ENCODE peak calls at places on chromosomes 13 and 19, in seven cellular contexts. I is GM23248, D is Panc1, W is A673, G is heart right ventricle, Y is suprapubic skin, R is endodermal cell. B is an unnamed sample.

GRCh38 chr13:51714663-51715168 is 89.2 kb downstream of the DHRS12 start:
- DNase-seq in I (peak; percentile 75), D (peak; percentile 60), W (no peak), G (no peak), Y (no peak), R (no peak), B (peak; percentile 93)

GRCh38 chr19:49297403-49297802 is 27.6 kb downstream of the SLC6A16 start:
- DNase-seq in I (no peak), D (no peak), W (no peak), G (no peak), Y (no peak), R (no peak), B (no peak)

GRCh38 chr19:29324717-29325116 is 111.8 kb upstream of the UQCRFS1 start:
- DNase-seq in I (no peak), D (no peak), W (no peak), G (no peak), Y (no peak), R (no peak), B (no peak)

GRCh38 chr13:98775844-98776598 is 23.5 kb upstream of the SLC15A1 start:
- DNase-seq in I (peak; percentile 80), D (peak; percentile 24), W (no peak), G (no peak), Y (no peak), R (no peak), B (peak; percentile 59)

GRCh38 chr13:108777421-108778420 is 148.3 kb downstream of the MYO16 start:
- DNase-seq in I (no peak), D (no peak), W (peak; percentile 81), G (no peak), Y (no peak), R (peak; percentile 88), B (peak; percentile 6)

GRCh38 chr19:37654525-37654832 is 786 bp downstream of the ZFP30 start:
- DNase-seq in I (peak; percentile 56), D (peak; percentile 15), W (peak; percentile 61), G (no peak), Y (no peak), R (no peak), B (no peak)

GRCh38 chr19:1521636-1522035 is 2.2 kb upstream of the PLK5 start:
- DNase-seq in I (no peak), D (no peak), W (peak; percentile 49), G (no peak), Y (no peak), R (no peak), B (no peak)

GRCh38 chr19:33486936-33487793 is 34.4 kb downstream of the PEPD start:
- DNase-seq in I (no peak), D (no peak), W (no peak), G (no peak), Y (peak; percentile 50), R (no peak), B (no peak)

GRCh38 chr13:32737111-32737571 is 150.9 kb downstream of the PDS5B start:
- DNase-seq in I (peak; percentile 55), D (no peak), W (peak; percentile 23), G (no peak), Y (no peak), R (no peak), B (no peak)

GRCh38 chr19:43777163-43777700 is 3.5 kb downstream of the KCNN4 start:
- DNase-seq in I (peak; percentile 37), D (no peak), W (peak; percentile 58), G (no peak), Y (no peak), R (no peak), B (no peak)

GRCh38 chr19:28289294-28290063 is 923.5 kb downstream of the UQCRFS1 start:
- DNase-seq in I (peak; percentile 89), D (no peak), W (peak; percentile 76), G (no peak), Y (no peak), R (peak; percentile 66), B (no peak)

GRCh38 chr13:45615501-45616101 is at the start of gene ERICH6B:
- DNase-seq in I (no peak), D (no peak), W (no peak), G (peak; percentile 20), Y (no peak), R (peak; percentile 87), B (no peak)

GRCh38 chr13:75050419-75051066 is 431.4 kb downstream of the TBC1D4 start:
- DNase-seq in I (peak; percentile 25), D (no peak), W (peak; percentile 21), G (no peak), Y (no peak), R (no peak), B (peak; percentile 43)

DNA sequence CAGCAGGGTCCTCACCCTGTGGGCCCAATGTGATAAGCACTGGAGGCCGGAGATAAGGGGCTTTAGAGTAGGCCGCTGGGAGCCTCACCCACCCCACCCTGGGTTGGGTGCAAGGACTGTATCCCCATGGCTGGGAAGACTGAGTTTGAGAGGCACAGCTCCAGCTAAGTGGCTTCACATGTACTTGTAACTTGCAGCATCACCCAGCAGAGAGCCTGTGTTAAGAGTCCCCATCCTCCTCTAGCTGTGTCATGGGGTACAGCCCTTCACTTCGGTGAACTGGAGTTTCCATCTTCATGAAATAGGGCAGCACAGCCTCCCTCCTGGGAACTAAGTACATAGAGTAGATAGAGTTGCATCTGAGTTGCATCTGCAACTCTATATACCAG is 1.3 kb downstream of the PRDX2 start:
- DNase-seq in I (peak; percentile 30), D (no peak), W (no peak), G (no peak), Y (no peak), R (no peak), B (no peak)
- H3K4me3 ChIP-seq in I (peak overlapping the region; percentile 83), D (no peak overlapping the region), W (peak overlapping the region; percentile 64), G (peak overlapping the region; percentile 95), Y (peak overlapping the region; percentile 80), R (peak overlapping the region; percentile 91), B (no peak overlapping the region)

GRCh38 chr19:31232220-31232619 is 117.0 kb downstream of the TSHZ3 start:
- DNase-seq in I (peak; percentile 40), D (no peak), W (no peak), G (no peak), Y (no peak), R (no peak), B (no peak)
- H3K4me1 ChIP-seq in I (peaks cover 26% of the 10 kb centered on the region), D (no peaks in the 10 kb centered on the region), W (no peaks in the 10 kb centered on the region), G (no peaks in the 10 kb centered on the region), Y (no peaks in the 10 kb centered on the region), R (no peaks in the 10 kb centered on the region), B (no peaks in the 10 kb centered on the region)

GRCh38 chr19:4597278-4597974 is 37.9 kb upstream of the SEMA6B start:
- DNase-seq in I (no peak), D (no peak), W (no peak), G (no peak), Y (no peak), R (no peak), B (no peak)
- H3K4me3 ChIP-seq in I (no peak overlapping the region), D (peak overlapping the region; percentile 30), W (peak overlapping the region; percentile 45), G (no peak overlapping the region), Y (no peak overlapping the region), R (no peak overlapping the region), B (no peak overlapping the region)

GRCh38 chr13:30376426-30377311 is 45.6 kb upstream of the UBE2L5 start:
- DNase-seq in I (no peak), D (no peak), W (no peak), G (no peak), Y (no peak), R (no peak), B (no peak)
- H3K4me1 ChIP-seq in I (peaks cover 7% of the 10 kb centered on the region), D (no peaks in the 10 kb centered on the region), W (peaks cover 8% of the 10 kb centered on the region), G (no peaks in the 10 kb centered on the region), Y (peaks cover 14% of the 10 kb centered on the region), R (no peaks in the 10 kb centered on the region), B (no peaks in the 10 kb centered on the region)

DNA sequence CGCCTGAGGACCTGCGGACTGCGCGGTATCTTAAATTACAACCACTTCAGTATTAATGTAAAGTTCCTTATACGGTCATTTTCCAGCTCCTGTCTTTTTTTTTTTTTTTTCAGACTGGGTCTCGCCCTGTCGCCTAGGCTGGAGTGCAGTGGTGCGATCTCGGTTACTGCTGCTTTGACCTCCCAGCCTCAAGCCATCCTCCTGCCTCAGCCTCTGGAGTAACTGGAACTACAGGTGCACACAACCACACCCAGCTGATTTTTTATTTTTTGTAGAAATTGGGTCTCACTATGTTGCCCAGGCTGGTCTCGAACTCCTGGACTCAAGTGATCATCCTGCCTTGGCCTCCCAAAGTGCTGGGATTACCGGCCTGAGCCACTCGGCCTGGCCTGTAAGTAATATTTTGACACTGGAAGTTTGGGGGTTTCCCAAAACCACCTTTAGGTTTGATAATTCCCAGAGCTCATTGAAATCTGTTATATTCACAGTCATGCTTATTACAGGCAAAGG is 406 bp upstream of the EID2B start:
- DNase-seq in I (no peak), D (no peak), W (no peak), G (no peak), Y (no peak), R (no peak), B (no peak)
- H3K4me3 ChIP-seq in I (peak overlapping the region; percentile 92), D (peak overlapping the region; percentile 56), W (peak overlapping the region; percentile 81), G (peak overlapping the region; percentile 82), Y (peak overlapping the region; percentile 75), R (no peak overlapping the region), B (no peak overlapping the region)